ENCODE peak calls at places on chromosome 9, in ten cellular contexts. N, J, V, T, F, P, U, E, Z and S are unnamed samples.

GRCh38 chr9:14189578-14189977 is 124.4 kb downstream of the NFIB start:
- DNase-seq in E (peak; percentile 29), U (no peak), J (no peak), N (no peak), P (peak; percentile 42), Z (no peak), F (no peak), T (no peak), V (no peak), S (no peak)

GRCh38 chr9:86434039-86434726 is 80.0 kb upstream of the TUT7 start:
- DNase-seq in Z (peak; percentile 51), T (no peak), U (no peak), V (peak; percentile 37), F (no peak), P (peak; percentile 81), J (no peak), E (peak; percentile 88), N (no peak), S (peak; percentile 74)

GRCh38 chr9:124312290-124313265 is 54.8 kb downstream of the NEK6 start:
- DNase-seq in J (no peak), T (no peak), U (no peak), N (no peak), V (no peak), E (no peak), Z (no peak), F (no peak), P (no peak), S (no peak)

GRCh38 chr9:131348631-131349521 is 45.0 kb upstream of the PRRC2B start:
- DNase-seq in N (no peak), P (no peak), Z (no peak), T (peak; percentile 44), U (no peak), F (no peak), E (no peak), J (no peak), V (no peak), S (no peak)

GRCh38 chr9:99040254-99040653 is 64.7 kb upstream of the TGFBR1 start:
- DNase-seq in N (no peak), E (no peak), V (no peak), Z (no peak), U (no peak), J (no peak), T (no peak), F (no peak), P (peak; percentile 37), S (no peak)

GRCh38 chr9:127396253-127396807 is 639 bp upstream of the SLC2A8 start:
- DNase-seq in U (no peak), V (no peak), F (no peak), P (no peak), T (no peak), J (no peak), N (no peak), Z (no peak), E (no peak), S (no peak)

GRCh38 chr9:98922721-98923435 is 20.8 kb upstream of the COL15A1 start:
- DNase-seq in U (no peak), P (no peak), J (no peak), N (no peak), T (no peak), V (no peak), Z (peak; percentile 48), F (no peak), E (peak; percentile 40), S (no peak)

GRCh38 chr9:70760228-70760627 is 345.8 kb upstream of the KLF9 start:
- DNase-seq in Z (no peak), T (no peak), P (no peak), F (no peak), U (no peak), J (no peak), E (no peak), V (no peak), N (no peak), S (no peak)

GRCh38 chr9:92564479-92564878 is 28.7 kb upstream of the ECM2 start:
- DNase-seq in U (no peak), J (no peak), E (peak; percentile 92), F (no peak), V (no peak), P (peak; percentile 46), T (no peak), Z (no peak), N (no peak), S (no peak)

GRCh38 chr9:137130176-137130755 is 8.7 kb upstream of the GRIN1 start:
- DNase-seq in Z (no peak), N (no peak), E (no peak), U (no peak), T (peak; percentile 59), P (peak; percentile 35), V (no peak), F (no peak), J (no peak), S (no peak)

GRCh38 chr9:121206516-121207370 is 5.1 kb upstream of the RAB14 start:
- DNase-seq in Z (no peak), J (no peak), T (no peak), E (peak; percentile 55), V (no peak), U (no peak), P (no peak), N (no peak), F (no peak), S (no peak)

GRCh38 chr9:126719677-126720435 is 85.0 kb upstream of the ZBTB43 start:
- DNase-seq in Z (peak; percentile 61), U (peak; percentile 72), P (peak; percentile 36), E (peak; percentile 66), F (peak; percentile 76), T (peak; percentile 92), V (peak; percentile 59), N (peak; percentile 90), J (peak; percentile 85), S (peak; percentile 73)

GRCh38 chr9:120904999-120905793 is 21.4 kb downstream of the TRAF1 start:
- DNase-seq in V (no peak), F (no peak), T (no peak), P (no peak), E (no peak), Z (no peak), N (no peak), U (no peak), J (peak; percentile 40), S (no peak)

GRCh38 chr9:35538361-35539234 is 48.7 kb downstream of the RUSC2 start:
- DNase-seq in E (peak; percentile 82), T (peak; percentile 83), P (peak; percentile 90), N (peak; percentile 87), V (no peak), J (no peak), Z (no peak), F (no peak), U (peak; percentile 76), S (peak; percentile 90)

GRCh38 chr9:131714161-131714646 is 25.7 kb downstream of the RAPGEF1 start:
- DNase-seq in T (no peak), P (peak; percentile 97), V (no peak), J (no peak), F (no peak), E (peak; percentile 93), Z (no peak), U (peak; percentile 48), N (no peak), S (peak; percentile 86)

GRCh38 chr9:23849379-23849778 is 23.3 kb upstream of the ELAVL2 start:
- DNase-seq in Z (no peak), U (no peak), N (no peak), V (no peak), P (no peak), T (no peak), E (no peak), J (no peak), F (no peak), S (no peak)

GRCh38 chr9:676780-677458 is 164.6 kb upstream of the DMRT1 start:
- DNase-seq in J (no peak), N (no peak), E (no peak), T (no peak), Z (no peak), U (no peak), F (no peak), P (no peak), V (peak; percentile 51), S (no peak)

GRCh38 chr9:122402403-122403268 is 31.8 kb downstream of the PTGS1 start:
- DNase-seq in N (no peak), J (no peak), Z (no peak), F (no peak), U (no peak), T (no peak), P (peak; percentile 100), E (peak; percentile 96), V (no peak), S (no peak)

GRCh38 chr9:132243156-132244074 is 81.6 kb downstream of the NTNG2 start:
- DNase-seq in Z (no peak), U (no peak), N (peak; percentile 66), T (peak; percentile 60), J (no peak), P (peak; percentile 47), F (no peak), V (no peak), E (no peak), S (no peak)

GRCh38 chr9:17251100-17251499 is 116.3 kb downstream of the CNTLN start:
- DNase-seq in U (no peak), P (no peak), E (no peak), V (no peak), Z (no peak), N (no peak), F (no peak), J (no peak), T (no peak), S (no peak)
- H3K9me3 ChIP-seq in U (peaks cover 34% of the 10 kb centered on the region), P (peaks cover 8% of the 10 kb centered on the region), E (no peaks in the 10 kb centered on the region), V (no peaks in the 10 kb centered on the region), Z (no peaks in the 10 kb centered on the region), N (peaks cover 79% of the 10 kb centered on the region), F (peaks cover 6% of the 10 kb centered on the region), J (no peaks in the 10 kb centered on the region), T (peaks cover 58% of the 10 kb centered on the region), S (peaks cover 66% of the 10 kb centered on the region)

DNA sequence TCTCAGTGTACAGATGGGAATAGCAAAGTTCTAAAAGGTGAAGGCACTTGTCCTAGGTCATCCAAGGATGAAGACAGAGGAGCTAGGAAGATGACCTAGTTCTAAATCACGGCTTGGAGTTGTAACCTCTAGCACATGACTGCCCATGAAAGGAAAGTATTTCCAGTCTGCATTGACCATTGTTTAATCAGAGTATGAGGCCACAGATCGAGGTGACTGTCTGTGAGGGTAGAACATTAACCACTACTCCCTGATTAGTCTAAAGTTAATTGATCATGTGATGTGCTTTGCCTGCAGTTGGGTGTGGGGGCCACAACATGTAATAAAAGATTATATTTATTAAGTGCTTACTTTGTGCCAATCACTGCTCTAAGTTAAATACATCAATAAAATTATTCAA is 732 bp upstream of the TNFSF15 start:
- DNase-seq in U (no peak), Z (no peak), T (no peak), E (no peak), F (no peak), J (no peak), N (no peak), V (peak; percentile 92), P (no peak), S (no peak)
- H3K27ac ChIP-seq in U (no peak overlapping the region), Z (no peak overlapping the region), T (peak overlapping the region; percentile 77), E (no peak overlapping the region), F (no peak overlapping the region), J (no peak overlapping the region), N (peak overlapping the region; percentile 77), V (peak overlapping the region; percentile 60), P (no peak overlapping the region), S (no peak overlapping the region)

GRCh38 chr9:11144750-11145149 is 531.9 kb upstream of the PTPRD start:
- DNase-seq in E (no peak), F (no peak), N (no peak), P (no peak), T (no peak), Z (no peak), J (no peak), U (no peak), V (no peak), S (no peak)
- H3K9me3 ChIP-seq in E (no peaks in the 10 kb centered on the region), F (peaks cover 3% of the 10 kb centered on the region), N (no peaks in the 10 kb centered on the region), P (peaks cover 4% of the 10 kb centered on the region), T (no peaks in the 10 kb centered on the region), Z (no peaks in the 10 kb centered on the region), J (no peaks in the 10 kb centered on the region), U (no peaks in the 10 kb centered on the region), V (peaks cover 1% of the 10 kb centered on the region), S (no peaks in the 10 kb centered on the region)

GRCh38 chr9:36760667-36761066 is 188.0 kb downstream of the MELK start:
- DNase-seq in P (no peak), T (no peak), Z (no peak), J (no peak), U (no peak), F (no peak), V (no peak), N (no peak), E (no peak), S (no peak)
- H3K27ac ChIP-seq in P (no peak overlapping the region), T (no peak overlapping the region), Z (no peak overlapping the region), J (no peak overlapping the region), U (no peak overlapping the region), F (no peak overlapping the region), V (no peak overlapping the region), N (no peak overlapping the region), E (no peak overlapping the region), S (no peak overlapping the region)